ENCODE peak calls at places on chromosome 3, in nine cellular contexts. X, V, I, W, O, G, U, P and C are unnamed samples.

GRCh38 chr3:48446425-48447193 is at the start of gene ATRIP:
- DNase-seq in I (peak; percentile 63), W (peak; percentile 67), G (peak; percentile 86), O (peak; percentile 89), U (no peak), V (peak; percentile 83), P (peak; percentile 79), X (peak; percentile 86), C (peak; percentile 85)

GRCh38 chr3:53100818-53101466 is 29.3 kb downstream of the RFT1 start:
- DNase-seq in X (no peak), U (no peak), I (no peak), O (no peak), P (no peak), W (no peak), V (no peak), G (no peak), C (no peak)

GRCh38 chr3:131702156-131702555 is 199.4 kb upstream of the MRPL3 start:
- DNase-seq in P (no peak), W (peak; percentile 7), I (no peak), U (no peak), X (no peak), G (no peak), V (peak; percentile 49), O (peak; percentile 21), C (no peak)

GRCh38 chr3:18223591-18224338 is 201.4 kb downstream of the SATB1 start:
- DNase-seq in U (no peak), I (no peak), O (no peak), P (peak; percentile 4), W (no peak), X (peak; percentile 98), G (no peak), V (no peak), C (no peak)

GRCh38 chr3:45907769-45908705 is 21.7 kb downstream of the CCR9 start:
- DNase-seq in G (no peak), I (no peak), V (peak; percentile 68), U (no peak), P (no peak), X (no peak), W (no peak), O (no peak), C (no peak)

GRCh38 chr3:58173670-58174472 is 36.9 kb downstream of the DNASE1L3 start:
- DNase-seq in O (peak; percentile 69), X (peak; percentile 54), G (peak; percentile 26), U (no peak), P (peak; percentile 38), I (no peak), V (peak; percentile 33), W (peak; percentile 15), C (no peak)

GRCh38 chr3:33064929-33065328 is 32.0 kb downstream of the GLB1 start:
- DNase-seq in V (no peak), O (peak; percentile 10), W (no peak), I (no peak), G (no peak), U (no peak), X (peak; percentile 11), P (no peak), C (peak; percentile 19)

GRCh38 chr3:194577985-194578905 is 55.0 kb downstream of the TMEM44 start:
- DNase-seq in G (no peak), X (no peak), U (no peak), P (peak; percentile 60), O (peak; percentile 83), I (peak; percentile 14), V (peak; percentile 95), W (peak; percentile 97), C (peak; percentile 10)

GRCh38 chr3:70532806-70533205 is 220.4 kb upstream of the MDFIC2 start:
- DNase-seq in U (no peak), O (no peak), W (no peak), P (no peak), X (no peak), G (no peak), V (no peak), I (no peak), C (no peak)

GRCh38 chr3:68088216-68088615 is 433.8 kb upstream of the SUCLG2 start:
- DNase-seq in X (no peak), V (no peak), O (no peak), W (peak; percentile 52), I (peak; percentile 20), G (no peak), U (no peak), P (no peak), C (peak; percentile 4)

GRCh38 chr3:127831723-127832172 is 9.4 kb upstream of the MGLL start:
- DNase-seq in I (no peak), U (no peak), G (peak; percentile 26), X (peak; percentile 51), P (peak; percentile 47), O (peak; percentile 44), W (no peak), V (peak; percentile 40), C (no peak)

GRCh38 chr3:172987268-172987667 is 153.8 kb downstream of the SPATA16 start:
- DNase-seq in I (no peak), U (no peak), V (peak; percentile 2), X (no peak), O (peak; percentile 36), P (peak; percentile 47), W (no peak), G (no peak), C (no peak)

GRCh38 chr3:100647673-100648072 is 38.3 kb downstream of the ADGRG7 start:
- DNase-seq in U (no peak), W (no peak), I (no peak), P (no peak), V (no peak), X (no peak), O (no peak), G (no peak), C (no peak)

GRCh38 chr3:179687967-179688535 is 35.2 kb downstream of the USP13 start:
- DNase-seq in G (no peak), O (no peak), I (no peak), V (no peak), X (no peak), P (no peak), U (no peak), W (no peak), C (no peak)

GRCh38 chr3:132661120-132661519 is 991 bp downstream of the UBA5 start:
- DNase-seq in P (no peak), I (no peak), G (no peak), W (no peak), U (no peak), O (no peak), V (no peak), X (peak; percentile 9), C (no peak)

GRCh38 chr3:69488026-69488425 is 102.1 kb upstream of the FRMD4B start:
- DNase-seq in U (no peak), W (no peak), V (no peak), X (no peak), I (no peak), G (no peak), P (no peak), O (no peak), C (no peak)

GRCh38 chr3:194029846-194030245 is 106.1 kb upstream of the HES1 start:
- DNase-seq in O (no peak), V (no peak), U (no peak), P (no peak), X (no peak), W (no peak), I (no peak), G (no peak), C (no peak)

GRCh38 chr3:17820704-17821103 is 78.3 kb upstream of the TBC1D5 start:
- DNase-seq in X (peak; percentile 13), G (no peak), W (no peak), V (peak; percentile 23), U (no peak), O (no peak), P (no peak), I (no peak), C (no peak)

GRCh38 chr3:131957980-131958379 is 76.8 kb downstream of the CPNE4 start:
- DNase-seq in X (no peak), I (no peak), W (no peak), V (no peak), P (no peak), G (no peak), O (no peak), U (no peak), C (no peak)

GRCh38 chr3:115779011-115779410 is 155.7 kb downstream of the GAP43 start:
- DNase-seq in I (no peak), O (no peak), U (no peak), X (no peak), G (no peak), V (no peak), W (no peak), P (no peak), C (no peak)